ENCODE peak calls at places on chromosomes 11 and 22, in ten cellular contexts. E, F, U, L, T, Y, R, J, W and V are unnamed samples.

GRCh38 chr11:61442616-61443015 is 12.7 kb downstream of the SDHAF2 start:
- DNase-seq in E (no peak), F (no peak), U (no peak), L (no peak), T (no peak), Y (no peak), R (no peak), J (no peak), W (no peak), V (no peak)

GRCh38 chr22:50701076-50701419 is 28.4 kb downstream of the SHANK3 start:
- DNase-seq in E (no peak), F (no peak), U (no peak), L (no peak), T (no peak), Y (peak), R (no peak), J (no peak), W (no peak), V (peak)

GRCh38 chr22:25159028-25159427 is 40.6 kb upstream of the CRYBB3 start:
- DNase-seq in E (no peak), F (no peak), U (no peak), L (peak), T (no peak), Y (no peak), R (no peak), J (no peak), W (peak), V (no peak)

GRCh38 chr11:118921121-118921928 is 4.4 kb downstream of the BCL9L start:
- DNase-seq in E (no peak), F (peak), U (no peak), L (peak), T (no peak), Y (peak), R (peak), J (peak), W (peak), V (peak)

GRCh38 chr11:43925063-43925931 is 17.1 kb upstream of the C11orf96 start:
- DNase-seq in E (no peak), F (no peak), U (no peak), L (peak), T (no peak), Y (no peak), R (no peak), J (no peak), W (no peak), V (no peak)

GRCh38 chr11:70068950-70069349 is 9.2 kb upstream of the ANO1 start:
- DNase-seq in E (no peak), F (no peak), U (no peak), L (no peak), T (no peak), Y (no peak), R (no peak), J (no peak), W (no peak), V (no peak)

GRCh38 chr22:48832592-48832991 is 995.1 kb downstream of the BRD1 start:
- DNase-seq in E (no peak), F (no peak), U (no peak), L (no peak), T (no peak), Y (no peak), R (no peak), J (no peak), W (no peak), V (no peak)

GRCh38 chr11:92152245-92152644 is 72.4 kb upstream of the FAT3 start:
- DNase-seq in E (no peak), F (no peak), U (no peak), L (no peak), T (no peak), Y (no peak), R (no peak), J (peak), W (peak), V (no peak)

GRCh38 chr11:64400096-64400495 is 41.1 kb downstream of the RPS6KA4 start:
- DNase-seq in E (no peak), F (no peak), U (no peak), L (peak), T (no peak), Y (peak), R (no peak), J (no peak), W (peak), V (no peak)

GRCh38 chr11:35148163-35148562 is 9.2 kb downstream of the CD44 start:
- DNase-seq in E (no peak), F (no peak), U (no peak), L (no peak), T (no peak), Y (no peak), R (no peak), J (no peak), W (no peak), V (no peak)

GRCh38 chr11:78022397-78023396 is at the start of gene KCTD14:
- DNase-seq in E (no peak), F (no peak), U (no peak), L (no peak), T (peak), Y (peak), R (peak), J (peak), W (peak), V (peak)

GRCh38 chr11:60040109-60040508 is at the start of gene OOSP2:
- DNase-seq in E (no peak), F (no peak), U (no peak), L (no peak), T (no peak), Y (no peak), R (no peak), J (no peak), W (no peak), V (no peak)